ENCODE peak calls at places on chromosomes 6 and 20, in five cellular contexts. K is MM.1S, R is neural progenitor cell, O is right atrium auricular region, F is cardiac fibroblast. B is an unnamed sample.
A peak's percentile ranks its signal among the peaks of the same experiment; 100 is the strongest.

GRCh38 chr6:41639556-41640371 is 1.5 kb downstream of the MDFI start:
- DNase-seq in K (no peak), R (no peak), O (no peak), F (peak; percentile 26), B (no peak)

GRCh38 chr6:156911581-156911980 is 134.4 kb downstream of the ARID1B start:
- DNase-seq in K (no peak), R (no peak), O (no peak), F (no peak), B (no peak)

GRCh38 chr6:99822741-99823512 is 171.1 kb downstream of the MCHR2 start:
- DNase-seq in K (peak; percentile 77), R (peak; percentile 64), O (no peak), F (peak; percentile 50), B (peak; percentile 33)

GRCh38 chr20:64247970-64248841 is 7.3 kb upstream of the PCMTD2 start:
- DNase-seq in K (no peak), R (peak; percentile 19), O (no peak), F (no peak), B (no peak)

GRCh38 chr6:148747493-148748160 is 797 bp downstream of the UST start:
- DNase-seq in K (no peak), R (peak; percentile 84), O (no peak), F (peak; percentile 38), B (no peak)

GRCh38 chr6:7401103-7401502 is 11.5 kb downstream of the RIOK1 start:
- DNase-seq in K (no peak), R (no peak), O (no peak), F (no peak), B (peak; percentile 46)

GRCh38 chr6:43743682-43744381 is 26.2 kb upstream of the VEGFA start:
- DNase-seq in K (no peak), R (no peak), O (no peak), F (no peak), B (no peak)

GRCh38 chr6:9563996-9564395 is 850.9 kb downstream of the TFAP2A start:
- DNase-seq in K (no peak), R (no peak), O (no peak), F (no peak), B (peak; percentile 52)

GRCh38 chr6:2042951-2043648 is 202.3 kb downstream of the GMDS start:
- DNase-seq in K (no peak), R (no peak), O (no peak), F (no peak), B (no peak)

GRCh38 chr6:134183844-134184243 is 131.4 kb upstream of the SLC2A12 start:
- DNase-seq in K (no peak), R (no peak), O (no peak), F (no peak), B (no peak)

GRCh38 chr6:1315201-1315559 is 3.3 kb downstream of the FOXQ1 start:
- DNase-seq in K (no peak), R (no peak), O (no peak), F (no peak), B (no peak)

GRCh38 chr6:112010328-112010727 is 43.6 kb upstream of the CCN6 start:
- DNase-seq in K (no peak), R (no peak), O (no peak), F (no peak), B (no peak)

GRCh38 chr6:18142591-18142861 is 12.4 kb downstream of the TPMT start:
- DNase-seq in K (no peak), R (no peak), O (no peak), F (no peak), B (no peak)

GRCh38 chr6:5525209-5525608 is 263.9 kb downstream of the FARS2 start:
- DNase-seq in K (no peak), R (no peak), O (no peak), F (peak; percentile 85), B (peak; percentile 83)

GRCh38 chr20:1437222-1437904 is 29.3 kb downstream of the NSFL1C start:
- DNase-seq in K (peak; percentile 78), R (peak; percentile 75), O (peak; percentile 78), F (peak; percentile 90), B (peak; percentile 35)

GRCh38 chr20:1435337-1435699 is 31.3 kb downstream of the NSFL1C start:
- DNase-seq in K (no peak), R (no peak), O (no peak), F (no peak), B (no peak)

GRCh38 chr20:1438361-1438760 is 28.3 kb downstream of the NSFL1C start:
- DNase-seq in K (no peak), R (no peak), O (no peak), F (no peak), B (no peak)

GRCh38 chr20:1431158-1431557 is 35.5 kb downstream of the NSFL1C start:
- DNase-seq in K (no peak), R (no peak), O (no peak), F (no peak), B (no peak)

DNA sequence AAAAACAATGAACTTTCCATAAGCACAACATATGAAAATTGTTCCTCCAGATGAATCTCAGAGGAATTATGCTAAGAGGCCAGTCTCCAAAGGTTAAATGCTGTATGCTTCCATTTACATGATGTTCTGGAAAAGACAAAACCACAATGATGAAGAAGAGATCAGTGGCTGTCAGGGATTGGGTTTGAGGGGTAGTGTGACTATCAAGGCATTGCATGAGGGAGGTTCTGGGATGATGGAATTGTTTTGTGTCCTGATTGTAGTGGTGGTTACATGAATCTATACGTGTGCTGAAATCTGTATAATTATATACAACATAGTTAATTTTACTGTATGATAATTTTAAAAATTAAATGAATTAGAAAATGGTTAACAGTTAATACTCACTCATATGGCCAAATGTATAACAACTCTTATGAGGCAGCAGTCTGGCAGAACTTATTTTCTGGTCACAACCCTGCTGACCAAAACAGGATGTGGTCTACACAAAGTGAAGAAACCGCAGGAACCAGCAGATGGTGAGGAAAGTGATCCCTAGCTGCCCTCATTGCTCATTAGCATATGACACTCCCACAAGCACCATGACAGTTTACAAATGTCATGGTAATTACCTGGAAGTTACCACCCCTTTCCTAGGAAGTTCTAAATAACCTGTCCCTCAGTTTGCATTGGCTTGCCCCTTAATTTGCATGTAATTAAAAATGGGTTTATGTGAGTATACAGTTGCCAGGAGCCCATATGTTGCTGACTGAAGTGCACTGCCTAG is 31.9 kb downstream of the NSFL1C start:
- DNase-seq in K (peak; percentile 93), R (no peak), O (no peak), F (peak; percentile 90), B (peak; percentile 71)
- H3K4me3 ChIP-seq in K (no peak overlapping the region), R (no peak overlapping the region), O (no peak overlapping the region), F (no peak overlapping the region), B (no peak overlapping the region)

GRCh38 chr6:113352029-113352801 is 504.9 kb upstream of the MARCKS start:
- DNase-seq in K (no peak), R (peak; percentile 21), O (no peak), F (peak; percentile 72), B (no peak)

GRCh38 chr6:113347420-113347819 is 509.7 kb upstream of the MARCKS start:
- DNase-seq in K (no peak), R (no peak), O (no peak), F (peak; percentile 47), B (no peak)

GRCh38 chr6:113351183-113351834 is 505.8 kb upstream of the MARCKS start:
- DNase-seq in K (no peak), R (no peak), O (no peak), F (peak; percentile 61), B (no peak)

GRCh38 chr6:113352831-113353230 is 504.3 kb upstream of the MARCKS start:
- DNase-seq in K (no peak), R (no peak), O (no peak), F (no peak), B (no peak)

DNA sequence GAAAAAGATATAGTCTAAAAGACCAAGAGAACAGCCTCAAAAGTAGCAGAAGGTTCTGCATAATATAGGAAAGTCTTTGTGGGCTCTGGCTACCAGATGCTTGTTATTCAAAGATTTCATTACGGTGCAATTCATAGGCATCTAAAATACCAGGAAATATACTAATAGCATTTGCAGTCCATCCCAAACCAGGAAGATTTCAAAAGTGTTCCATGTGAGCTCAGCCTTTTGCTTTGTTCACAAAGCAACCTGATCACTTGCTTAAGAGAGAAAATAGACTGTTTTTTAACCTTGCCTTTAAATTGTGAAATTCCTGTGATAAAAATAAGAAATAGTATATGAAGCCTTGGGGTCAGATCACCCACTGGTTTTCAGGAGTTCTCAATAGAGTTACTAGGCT is 506.6 kb upstream of the MARCKS start:
- DNase-seq in K (no peak), R (no peak), O (no peak), F (peak; percentile 27), B (no peak)
- H3K4me3 ChIP-seq in K (no peak overlapping the region), R (no peak overlapping the region), O (no peak overlapping the region), F (no peak overlapping the region), B (no peak overlapping the region)

GRCh38 chr6:32127409-32127716 is 683 bp downstream of the ATF6B start:
- DNase-seq in K (no peak), R (no peak), O (no peak), F (no peak), B (no peak)

GRCh38 chr6:32127717-32128592 is at the start of gene ATF6B:
- DNase-seq in K (peak; percentile 100), R (peak; percentile 99), O (peak; percentile 100), F (peak; percentile 100), B (peak; percentile 99)

GRCh38 chr6:32129297-32130088 is 595 bp downstream of the FKBPL start:
- DNase-seq in K (no peak), R (peak; percentile 18), O (peak; percentile 90), F (no peak), B (no peak)

GRCh38 chr6:32128751-32129296 is 778 bp upstream of the ATF6B start:
- DNase-seq in K (no peak), R (no peak), O (no peak), F (no peak), B (no peak)

GRCh38 chr6:32126880-32127279 is 1.2 kb downstream of the ATF6B start:
- DNase-seq in K (no peak), R (no peak), O (no peak), F (no peak), B (no peak)
- H3K4me3 ChIP-seq in K (peak overlapping the region; percentile 94), R (peak overlapping the region; percentile 87), O (peak overlapping the region; percentile 71), F (peak overlapping the region; percentile 81), B (peak overlapping the region; percentile 93)

DNA sequence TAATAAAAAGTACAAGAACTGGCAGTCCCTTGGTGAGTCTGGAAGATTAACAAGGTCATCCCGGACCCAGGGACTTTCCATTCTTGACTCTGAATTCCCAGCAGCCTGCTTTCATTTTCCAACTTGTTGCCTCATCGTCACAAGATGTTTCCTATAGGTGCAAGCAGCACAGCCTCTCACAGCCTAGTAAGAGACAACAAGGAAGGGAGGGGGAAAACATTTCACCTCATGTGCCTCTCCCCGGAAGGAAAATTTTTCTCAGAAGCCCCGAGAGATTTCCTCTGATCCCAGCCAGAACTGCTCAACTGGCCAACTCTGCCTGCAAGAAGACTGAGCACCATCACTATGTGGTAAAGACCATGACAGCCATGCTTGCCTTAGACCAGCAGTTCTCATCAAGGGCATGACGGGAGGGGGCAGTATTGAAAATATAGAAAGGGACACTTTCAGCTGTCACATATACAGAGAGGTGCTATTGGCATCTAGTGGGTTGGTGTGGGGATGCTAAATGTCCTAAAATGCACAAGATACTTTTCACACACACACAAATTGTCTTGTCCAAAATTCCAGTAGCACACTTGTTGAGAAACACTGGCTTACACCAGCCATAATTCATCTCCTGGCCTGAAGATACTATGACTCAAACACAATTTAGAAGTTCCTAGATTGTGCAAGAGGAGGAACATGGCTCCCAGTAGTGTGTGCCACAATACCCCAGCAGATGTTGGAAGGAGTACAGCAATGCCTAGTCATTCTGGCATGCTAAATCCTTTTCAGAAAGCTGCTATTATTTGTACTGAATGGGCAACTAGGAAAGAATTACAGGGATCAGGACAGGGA is 10.8 kb upstream of the WTAP start:
- DNase-seq in K (no peak), R (no peak), O (no peak), F (peak; percentile 97), B (peak; percentile 97)
- H3K4me3 ChIP-seq in K (no peak overlapping the region), R (no peak overlapping the region), O (no peak overlapping the region), F (peak overlapping the region; percentile 19), B (no peak overlapping the region)

B was measured in AG09309.